ENCODE peak calls at places on chromosomes 6 and 20, in seven cellular contexts. E is AG04450; I is NCI-H2171; V is ELR; G is stimulated activated CD4-positive, alpha-beta T cell treated with anti-CD3 and anti-CD28 coated beads, Interleukin-15, amount 100 ng/mL, for 1 hour; H is gastrocnemius medialis; F is non-pigmented ciliary epithelial cell. U is an unnamed sample.

GRCh38 chr6:27839303-27840081 is 72.7 kb downstream of the OR2B2 start:
- DNase-seq in V (peak; percentile 91), E (no peak), H (no peak), G (no peak), I (no peak), F (no peak), U (peak; percentile 28)

GRCh38 chr20:19783966-19784401 is 25.9 kb downstream of the RIN2 start:
- DNase-seq in F (peak; percentile 70), V (peak; percentile 71), H (no peak), I (no peak), E (peak; percentile 59), G (no peak), U (no peak)

GRCh38 chr6:157850030-157850429 is 27.0 kb downstream of the SNX9 start:
- DNase-seq in H (no peak), I (no peak), E (no peak), V (no peak), G (no peak), F (no peak), U (no peak)

GRCh38 chr20:48750941-48751620 is 76.7 kb downstream of the PREX1 start:
- DNase-seq in G (no peak), H (no peak), E (no peak), I (no peak), V (no peak), F (no peak), U (no peak)

GRCh38 chr6:120202878-120203277 is 853.3 kb upstream of the MAN1A1 start:
- DNase-seq in V (no peak), E (no peak), F (no peak), G (no peak), I (no peak), H (no peak), U (no peak)

GRCh38 chr6:46510656-46511055 is 19.4 kb upstream of the RCAN2 start:
- DNase-seq in G (no peak), V (no peak), F (peak; percentile 63), E (no peak), H (no peak), I (no peak), U (peak; percentile 71)

GRCh38 chr6:27531772-27532459 is 59.0 kb upstream of the ZNF184 start:
- DNase-seq in E (no peak), G (no peak), H (no peak), I (no peak), V (no peak), F (no peak), U (no peak)

GRCh38 chr6:16982827-16983226 is 119.0 kb upstream of the STMND1 start:
- DNase-seq in V (no peak), E (peak; percentile 98), I (no peak), H (no peak), G (no peak), F (peak; percentile 89), U (no peak)

GRCh38 chr6:133809406-133809805 is 79.5 kb upstream of the TCF21 start:
- DNase-seq in G (no peak), V (peak; percentile 3), F (peak; percentile 30), I (no peak), H (no peak), E (no peak), U (no peak)